ENCODE peak calls at places on chromosome X, in ten cellular contexts. O, G, W, S, A, J, V, I, L and M are unnamed samples. For H3K4me1 and H3K9me3, the result is how much of the 10 kb centered on the place peaks cover.

GRCh38 chrX:39002466-39002865 is 201.2 kb downstream of the MID1IP1 start:
- DNase-seq in O (no peak), G (no peak), W (peak), S (no peak), A (no peak), J (no peak), V (no peak), I (no peak), L (no peak), M (no peak)

GRCh38 chrX:39950035-39950688 is 147.6 kb downstream of the BCOR start:
- DNase-seq in O (no peak), G (no peak), W (peak), S (no peak), A (no peak), J (no peak), V (peak), I (peak), L (no peak), M (no peak)

GRCh38 chrX:102546818-102547493 is 30.4 kb upstream of the TMSB15A start:
- DNase-seq in O (no peak), G (no peak), W (no peak), S (peak), A (no peak), J (no peak), V (no peak), I (no peak), L (no peak), M (no peak)

GRCh38 chrX:119753639-119754257 is 4.6 kb upstream of the SOWAHD start:
- DNase-seq in O (peak), G (no peak), W (peak), S (no peak), A (peak), J (peak), V (peak), I (no peak), L (no peak), M (no peak)

GRCh38 chrX:113269203-113269602 is 428.6 kb upstream of the AMOT start:
- DNase-seq in O (no peak), G (no peak), W (no peak), S (no peak), A (no peak), J (no peak), V (no peak), I (no peak), L (no peak), M (no peak)

GRCh38 chrX:120604359-120604782 is 470 bp downstream of the MCTS1 start:
- DNase-seq in O (peak), G (no peak), W (peak), S (peak), A (peak), J (peak), V (no peak), I (no peak), L (peak), M (peak)

GRCh38 chrX:49273181-49273727 is 3.7 kb downstream of the PPP1R3F start:
- DNase-seq in O (no peak), G (no peak), W (no peak), S (no peak), A (no peak), J (no peak), V (peak), I (no peak), L (no peak), M (peak)

GRCh38 chrX:11272290-11272689 is 20.9 kb upstream of the AMELX start:
- DNase-seq in O (no peak), G (no peak), W (no peak), S (no peak), A (no peak), J (no peak), V (no peak), I (no peak), L (no peak), M (no peak)

GRCh38 chrX:154727418-154728323 is 23.2 kb downstream of the GAB3 start:
- DNase-seq in O (no peak), G (peak), W (peak), S (peak), A (no peak), J (peak), V (no peak), I (peak), L (peak), M (no peak)

GRCh38 chrX:55867254-55867653 is 149.7 kb downstream of the RRAGB start:
- DNase-seq in O (peak), G (no peak), W (peak), S (no peak), A (peak), J (peak), V (no peak), I (no peak), L (no peak), M (peak)

GRCh38 chrX:16125520-16126149 is 2.3 kb downstream of the GRPR start:
- DNase-seq in O (no peak), G (no peak), W (no peak), S (no peak), A (peak), J (no peak), V (no peak), I (no peak), L (no peak), M (no peak)

GRCh38 chrX:126064901-126065541 is 101.1 kb downstream of the DCAF12L2 start:
- DNase-seq in O (no peak), G (no peak), W (no peak), S (no peak), A (no peak), J (no peak), V (peak), I (no peak), L (no peak), M (no peak)

GRCh38 chrX:129652565-129653169 is 2.1 kb downstream of the APLN start:
- DNase-seq in O (no peak), G (no peak), W (peak), S (no peak), A (no peak), J (no peak), V (no peak), I (no peak), L (no peak), M (no peak)

GRCh38 chrX:68072016-68072415 is 361.3 kb downstream of the OPHN1 start:
- DNase-seq in O (no peak), G (no peak), W (no peak), S (no peak), A (no peak), J (peak), V (no peak), I (no peak), L (no peak), M (no peak)

GRCh38 chrX:109268340-109268739 is 213.5 kb downstream of the GUCY2F start:
- DNase-seq in O (no peak), G (no peak), W (no peak), S (no peak), A (no peak), J (no peak), V (no peak), I (no peak), L (no peak), M (no peak)

GRCh38 chrX:137425273-137425902 is 140.5 kb upstream of the ZIC3 start:
- DNase-seq in O (no peak), G (no peak), W (no peak), S (no peak), A (no peak), J (no peak), V (no peak), I (no peak), L (no peak), M (no peak)

GRCh38 chrX:48700951-48701653 is 4.6 kb downstream of the SUV39H1 start:
- DNase-seq in O (no peak), G (no peak), W (no peak), S (no peak), A (no peak), J (peak), V (peak), I (no peak), L (no peak), M (no peak)

GRCh38 chrX:43861750-43862149 is 20.5 kb downstream of the MAOB start:
- DNase-seq in O (no peak), G (no peak), W (no peak), S (peak), A (no peak), J (no peak), V (no peak), I (no peak), L (peak), M (no peak)

GRCh38 chrX:132226169-132226568 is 6.9 kb upstream of the RAP2C start:
- DNase-seq in O (no peak), G (no peak), W (peak), S (no peak), A (no peak), J (peak), V (no peak), I (no peak), L (no peak), M (peak)

GRCh38 chrX:72142931-72143709 is 11.4 kb upstream of the RTL5 start:
- DNase-seq in O (no peak), G (no peak), W (no peak), S (no peak), A (no peak), J (no peak), V (no peak), I (no peak), L (no peak), M (no peak)

GRCh38 chrX:153597351-153597750 is 1.6 kb downstream of the CCNQ start:
- DNase-seq in O (no peak), G (no peak), W (no peak), S (no peak), A (no peak), J (no peak), V (peak), I (no peak), L (no peak), M (no peak)

GRCh38 chrX:135513140-135513535 is 7.3 kb upstream of the INTS6L start:
- DNase-seq in O (no peak), G (no peak), W (no peak), S (no peak), A (no peak), J (no peak), V (no peak), I (no peak), L (no peak), M (no peak)

GRCh38 chrX:71532078-71532752 is 689 bp upstream of the OGT start:
- DNase-seq in O (peak), G (no peak), W (peak), S (no peak), A (peak), J (peak), V (no peak), I (peak), L (no peak), M (peak)

GRCh38 chrX:149683966-149684730 is 27.7 kb upstream of the MAGEA11 start:
- DNase-seq in O (no peak), G (no peak), W (no peak), S (no peak), A (no peak), J (no peak), V (no peak), I (peak), L (no peak), M (no peak)

GRCh38 chrX:134315893-134316292 is 78.9 kb downstream of the CCDC160 start:
- DNase-seq in O (peak), G (no peak), W (no peak), S (no peak), A (no peak), J (no peak), V (no peak), I (no peak), L (no peak), M (no peak)

GRCh38 chrX:115400960-115401359 is 111.4 kb downstream of the LUZP4 start:
- DNase-seq in O (no peak), G (no peak), W (no peak), S (no peak), A (no peak), J (no peak), V (no peak), I (no peak), L (peak), M (no peak)

GRCh38 chrX:104852241-104852640 is 286.2 kb downstream of the IL1RAPL2 start:
- DNase-seq in O (no peak), G (no peak), W (no peak), S (no peak), A (no peak), J (no peak), V (no peak), I (no peak), L (no peak), M (no peak)

GRCh38 chrX:46381630-46382029 is 163.6 kb downstream of the ZNF674 start:
- DNase-seq in O (peak), G (no peak), W (peak), S (peak), A (peak), J (peak), V (no peak), I (no peak), L (no peak), M (no peak)

GRCh38 chrX:96538104-96538725 is 146.4 kb upstream of the DIAPH2 start:
- DNase-seq in O (peak), G (no peak), W (no peak), S (no peak), A (no peak), J (peak), V (no peak), I (no peak), L (no peak), M (no peak)

GRCh38 chrX:51902651-51903050 is 9.2 kb downstream of the MAGED1 start:
- DNase-seq in O (no peak), G (no peak), W (no peak), S (no peak), A (no peak), J (no peak), V (no peak), I (no peak), L (no peak), M (no peak)

GRCh38 chrX:153935326-153935851 is 552 bp upstream of the NAA10 start:
- DNase-seq in O (no peak), G (no peak), W (no peak), S (no peak), A (no peak), J (no peak), V (no peak), I (no peak), L (no peak), M (no peak)

GRCh38 chrX:69158166-69159040 is 6.8 kb downstream of the PJA1 start:
- DNase-seq in O (peak), G (peak), W (peak), S (peak), A (no peak), J (peak), V (no peak), I (peak), L (peak), M (peak)

GRCh38 chrX:68989865-68990606 is 161.2 kb downstream of the EFNB1 start:
- DNase-seq in O (no peak), G (no peak), W (peak), S (peak), A (no peak), J (peak), V (no peak), I (peak), L (peak), M (no peak)

DNA sequence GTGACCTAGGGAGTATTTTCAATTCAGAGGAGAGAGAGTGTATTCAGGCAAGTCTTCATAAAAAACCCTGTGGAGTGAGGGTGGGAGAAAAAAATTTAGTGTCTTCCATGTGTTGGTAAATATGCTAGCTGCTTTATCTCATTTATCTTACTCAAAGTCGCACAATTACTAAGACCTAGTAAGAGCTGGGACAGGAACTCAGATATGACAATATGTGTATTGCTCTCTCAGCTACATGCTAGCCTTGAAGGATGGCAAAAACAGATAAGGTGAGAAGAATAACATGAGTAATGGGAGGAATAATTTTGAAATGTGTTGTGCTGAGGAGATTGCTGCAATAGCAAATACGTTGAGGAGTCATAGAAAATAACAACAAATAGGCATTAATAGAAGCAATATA is 458.6 kb downstream of the SH2D1A start:
- DNase-seq in O (no peak), G (no peak), W (no peak), S (no peak), A (no peak), J (no peak), V (no peak), I (no peak), L (no peak), M (no peak)
- H3K4me1 ChIP-seq in O (under half), G (under half), W (under half), S (under half), A (under half), J (under half), V (under half), I (under half), L (under half), M (under half)

GRCh38 chrX:77014655-77015377 is 432.4 kb upstream of the FGF16 start:
- DNase-seq in O (no peak), G (no peak), W (no peak), S (no peak), A (no peak), J (no peak), V (no peak), I (no peak), L (no peak), M (no peak)

DNA sequence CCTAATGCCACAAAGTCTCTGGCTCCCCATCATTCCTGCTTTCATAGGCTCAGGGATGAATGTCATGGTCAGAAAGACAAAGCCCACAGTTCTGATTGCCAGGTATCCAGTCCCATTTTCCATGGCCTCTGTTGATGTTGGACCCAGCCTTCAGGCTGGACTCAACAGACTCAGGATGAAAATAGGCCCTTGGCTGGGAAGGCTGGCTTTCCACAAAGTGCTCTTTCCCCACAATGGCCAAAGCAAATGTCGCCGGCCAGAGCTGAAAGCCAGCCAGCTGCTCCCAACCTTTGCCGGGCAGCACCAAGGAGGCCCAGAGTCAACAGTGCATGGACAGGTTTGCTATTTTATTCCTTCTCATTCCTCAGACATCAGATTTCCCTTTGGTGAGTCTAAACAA is 430.1 kb upstream of the FGF16 start:
- DNase-seq in O (no peak), G (no peak), W (no peak), S (no peak), A (no peak), J (no peak), V (no peak), I (no peak), L (no peak), M (no peak)
- H3K9me3 ChIP-seq in O (under half), G (under half), W (under half), S (under half), A (under half), J (under half), V (under half), I (under half), L (under half), M (under half)

GRCh38 chrX:13076176-13076956 is 31.9 kb upstream of the FAM9C start:
- DNase-seq in O (no peak), G (no peak), W (peak), S (no peak), A (no peak), J (no peak), V (no peak), I (no peak), L (no peak), M (no peak)

GRCh38 chrX:13078739-13079444 is 34.5 kb upstream of the FAM9C start:
- DNase-seq in O (peak), G (no peak), W (peak), S (no peak), A (no peak), J (peak), V (no peak), I (peak), L (peak), M (no peak)

GRCh38 chrX:13074297-13075262 is 30.2 kb upstream of the FAM9C start:
- DNase-seq in O (no peak), G (no peak), W (no peak), S (no peak), A (no peak), J (no peak), V (no peak), I (no peak), L (no peak), M (peak)

GRCh38 chrX:13080128-13080795 is 35.8 kb upstream of the FAM9C start:
- DNase-seq in O (no peak), G (no peak), W (no peak), S (no peak), A (no peak), J (no peak), V (no peak), I (no peak), L (no peak), M (no peak)

DNA sequence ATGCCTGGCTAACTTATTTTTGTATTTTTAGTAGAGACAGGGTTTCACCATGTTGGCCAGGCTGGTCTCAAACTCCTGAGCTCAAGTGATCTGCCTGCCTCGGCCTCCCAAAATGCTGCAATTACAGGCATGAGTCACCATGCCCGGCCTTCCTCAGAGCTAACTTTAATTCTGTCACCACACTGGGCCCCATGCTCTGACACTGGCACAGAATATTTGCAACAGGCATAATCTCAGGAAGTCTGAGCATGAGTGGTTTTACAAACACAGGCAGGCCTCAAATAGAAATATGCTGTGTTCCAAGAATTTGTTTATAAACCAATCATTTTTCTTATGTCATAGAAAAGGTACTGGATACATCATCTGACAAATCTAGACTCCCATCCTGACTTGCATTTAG is 32.7 kb upstream of the FAM9C start:
- DNase-seq in O (no peak), G (no peak), W (peak), S (no peak), A (no peak), J (no peak), V (no peak), I (peak), L (no peak), M (no peak)
- H3K4me1 ChIP-seq in O (under half), G (under half), W (under half), S (under half), A (under half), J (under half), V (under half), I (under half), L (under half), M (under half)

DNA sequence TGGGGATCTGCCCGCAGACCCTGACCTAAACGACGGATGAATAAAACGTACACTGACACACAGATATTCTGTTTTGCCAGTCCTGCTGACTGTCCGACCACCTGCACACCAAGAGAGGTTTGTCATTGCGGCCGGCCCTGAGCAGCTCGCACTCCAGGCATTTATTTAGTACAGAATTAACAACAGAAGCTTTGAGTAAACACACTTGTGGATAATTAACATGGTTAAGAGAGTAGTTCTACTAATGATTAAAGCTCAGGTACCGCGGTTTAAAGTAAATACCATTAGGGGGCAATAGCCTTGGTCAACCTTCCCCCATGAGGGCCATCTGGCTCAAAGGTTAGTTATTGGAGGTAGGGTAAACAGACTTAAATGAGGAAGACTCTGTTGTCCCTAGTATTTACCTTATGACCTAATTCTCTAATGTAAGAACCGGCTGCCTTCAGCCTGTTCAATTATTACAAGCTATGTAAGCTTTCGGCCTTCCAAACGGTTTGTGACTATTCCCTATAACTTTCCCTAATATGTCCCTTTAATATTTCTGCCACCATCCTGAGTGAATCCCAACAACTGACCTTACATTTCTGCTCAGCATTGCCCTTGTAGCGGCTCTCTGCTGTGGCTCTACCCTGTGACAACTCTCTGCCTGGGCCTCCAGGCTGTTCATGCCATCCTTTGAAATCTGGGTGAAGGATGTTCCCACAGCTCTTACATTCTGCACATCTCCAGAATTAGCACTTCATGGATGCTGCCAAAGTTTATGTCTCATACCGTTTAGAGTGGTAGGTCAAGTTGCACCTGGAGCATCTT is 46.9 kb upstream of the SYTL5 start:
- DNase-seq in O (no peak), G (no peak), W (no peak), S (no peak), A (no peak), J (no peak), V (no peak), I (no peak), L (no peak), M (no peak)
- H3K9me3 ChIP-seq in O (under half), G (under half), W (under half), S (under half), A (under half), J (under half), V (under half), I (under half), L (under half), M (under half)

DNA sequence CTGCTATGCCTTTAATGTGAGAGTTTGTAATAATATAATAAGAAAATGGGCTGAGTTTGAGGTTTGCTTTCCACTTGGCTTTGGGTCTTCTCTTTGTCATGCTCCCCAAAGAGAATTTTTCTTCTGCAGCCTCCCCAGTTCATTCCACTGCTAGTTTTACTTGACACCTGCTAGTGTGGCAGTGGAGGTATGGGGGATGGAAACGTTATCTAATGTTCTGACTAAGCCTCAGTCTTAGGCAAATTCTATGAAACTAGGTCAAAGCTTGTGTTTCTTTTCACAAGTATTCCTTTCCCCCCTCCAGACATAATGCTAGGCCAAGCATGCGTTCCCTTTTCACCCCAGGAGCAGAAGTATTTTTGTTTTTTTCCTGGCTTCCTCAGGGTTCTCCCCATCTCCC is 67.5 kb downstream of the PPP1R2C start:
- DNase-seq in O (no peak), G (no peak), W (no peak), S (no peak), A (no peak), J (no peak), V (no peak), I (no peak), L (no peak), M (no peak)
- H3K4me1 ChIP-seq in O (under half), G (under half), W (under half), S (under half), A (under half), J (under half), V (under half), I (under half), L (under half), M (under half)